ENCODE peak calls at places on chromosome 3, in four cellular contexts. One of them, this sample, is unnamed.
A peak's percentile ranks its signal among the peaks of the same experiment; 100 is the strongest.

GRCh38 chr3:12288466-12289129 is at the start of gene PPARG:
- DNase-seq in H1: no peak
- DNase-seq in HepG2: peak; percentile 54
- DNase-seq in K562: no peak
- DNase-seq in this sample: no peak

GRCh38 chr3:72891053-72891855 is 3.4 kb downstream of the GXYLT2 start:
- DNase-seq in H1: no peak
- DNase-seq in HepG2: peak; percentile 46
- DNase-seq in K562: peak; percentile 19
- DNase-seq in this sample: no peak

GRCh38 chr3:49427581-49427980 is 1.5 kb downstream of the NICN1 start:
- DNase-seq in H1: no peak
- DNase-seq in HepG2: no peak
- DNase-seq in K562: no peak
- DNase-seq in this sample: no peak

GRCh38 chr3:31114929-31115283 is 220.4 kb upstream of the GADL1 start:
- DNase-seq in H1: no peak
- DNase-seq in HepG2: no peak
- DNase-seq in K562: no peak
- DNase-seq in this sample: no peak

GRCh38 chr3:45055411-45056143 is 29.5 kb downstream of the CLEC3B start:
- DNase-seq in H1: no peak
- DNase-seq in HepG2: peak; percentile 65
- DNase-seq in K562: peak; percentile 58
- DNase-seq in this sample: no peak

GRCh38 chr3:188421151-188421821 is 267.3 kb downstream of the LPP start:
- DNase-seq in H1: no peak
- DNase-seq in HepG2: no peak
- DNase-seq in K562: no peak
- DNase-seq in this sample: no peak

GRCh38 chr3:45029661-45030060 is 3.6 kb downstream of the CLEC3B start:
- DNase-seq in H1: no peak
- DNase-seq in HepG2: no peak
- DNase-seq in K562: no peak
- DNase-seq in this sample: no peak

GRCh38 chr3:7630925-7631324 is 770.0 kb downstream of the GRM7 start:
- DNase-seq in H1: no peak
- DNase-seq in HepG2: no peak
- DNase-seq in K562: no peak
- DNase-seq in this sample: no peak

GRCh38 chr3:195246608-195247007 is 24.4 kb downstream of the XXYLT1 start:
- DNase-seq in H1: no peak
- DNase-seq in HepG2: no peak
- DNase-seq in K562: no peak
- DNase-seq in this sample: no peak

GRCh38 chr3:48397767-48398681 is 26.0 kb downstream of the FBXW12 start:
- DNase-seq in H1: no peak
- DNase-seq in HepG2: no peak
- DNase-seq in K562: peak; percentile 1
- DNase-seq in this sample: no peak

GRCh38 chr3:126034481-126035361 is 49.2 kb downstream of the SLC41A3 start:
- DNase-seq in H1: no peak
- DNase-seq in HepG2: no peak
- DNase-seq in K562: no peak
- DNase-seq in this sample: no peak

GRCh38 chr3:170961616-170962400 is 53.4 kb upstream of the EIF5A2 start:
- DNase-seq in H1: no peak
- DNase-seq in HepG2: peak; percentile 76
- DNase-seq in K562: no peak
- DNase-seq in this sample: no peak

GRCh38 chr3:149299938-149300791 is 33.3 kb downstream of the TM4SF18 start:
- DNase-seq in H1: no peak
- DNase-seq in HepG2: peak; percentile 94
- DNase-seq in K562: no peak
- DNase-seq in this sample: peak; percentile 16

GRCh38 chr3:45688194-45688881 is 858 bp upstream of the SACM1L start:
- DNase-seq in H1: no peak
- DNase-seq in HepG2: peak; percentile 29
- DNase-seq in K562: peak; percentile 64
- DNase-seq in this sample: no peak

GRCh38 chr3:195897081-195897852 is 11.1 kb downstream of the TNK2 start:
- DNase-seq in H1: no peak
- DNase-seq in HepG2: no peak
- DNase-seq in K562: no peak
- DNase-seq in this sample: no peak

GRCh38 chr3:188943591-188943990 is 228.2 kb upstream of the TPRG1 start:
- DNase-seq in H1: no peak
- DNase-seq in HepG2: no peak
- DNase-seq in K562: no peak
- DNase-seq in this sample: no peak

GRCh38 chr3:4043867-4044575 is 244.8 kb downstream of the LRRN1 start:
- DNase-seq in H1: no peak
- DNase-seq in HepG2: no peak
- DNase-seq in K562: no peak
- DNase-seq in this sample: no peak

GRCh38 chr3:129503387-129504010 is 24.9 kb upstream of the RHO start:
- DNase-seq in H1: no peak
- DNase-seq in HepG2: no peak
- DNase-seq in K562: no peak
- DNase-seq in this sample: no peak

GRCh38 chr3:154678271-154678670 is 248.3 kb upstream of the GPR149 start:
- DNase-seq in H1: no peak
- DNase-seq in HepG2: no peak
- DNase-seq in K562: no peak
- DNase-seq in this sample: no peak

GRCh38 chr3:112333002-112333385 is at the start of gene CD200:
- DNase-seq in H1: no peak
- DNase-seq in HepG2: no peak
- DNase-seq in K562: no peak
- DNase-seq in this sample: no peak

GRCh38 chr3:52172262-52172757 is 18.1 kb upstream of the POC1A start:
- DNase-seq in H1: no peak
- DNase-seq in HepG2: no peak
- DNase-seq in K562: no peak
- DNase-seq in this sample: no peak

GRCh38 chr3:51375571-51375970 is 9.5 kb upstream of the MANF start:
- DNase-seq in H1: no peak
- DNase-seq in HepG2: no peak
- DNase-seq in K562: peak; percentile 12
- DNase-seq in this sample: no peak

GRCh38 chr3:52237659-52238172 is 1.2 kb downstream of the TWF2 start:
- DNase-seq in H1: no peak
- DNase-seq in HepG2: no peak
- DNase-seq in K562: peak; percentile 46
- DNase-seq in this sample: no peak

GRCh38 chr3:194711913-194712312 is 26.2 kb downstream of the FAM43A start:
- DNase-seq in H1: no peak
- DNase-seq in HepG2: peak; percentile 32
- DNase-seq in K562: no peak
- DNase-seq in this sample: no peak

GRCh38 chr3:30124435-30125390 is 481.7 kb upstream of the TGFBR2 start:
- DNase-seq in H1: no peak
- DNase-seq in HepG2: no peak
- DNase-seq in K562: no peak
- DNase-seq in this sample: no peak

GRCh38 chr3:175749981-175750380 is 890.8 kb downstream of the NAALADL2 start:
- DNase-seq in H1: no peak
- DNase-seq in HepG2: no peak
- DNase-seq in K562: no peak
- DNase-seq in this sample: no peak

GRCh38 chr3:94082412-94082937 is 19.6 kb downstream of the NSUN3 start:
- DNase-seq in H1: no peak
- DNase-seq in HepG2: no peak
- DNase-seq in K562: no peak
- DNase-seq in this sample: no peak

DNA sequence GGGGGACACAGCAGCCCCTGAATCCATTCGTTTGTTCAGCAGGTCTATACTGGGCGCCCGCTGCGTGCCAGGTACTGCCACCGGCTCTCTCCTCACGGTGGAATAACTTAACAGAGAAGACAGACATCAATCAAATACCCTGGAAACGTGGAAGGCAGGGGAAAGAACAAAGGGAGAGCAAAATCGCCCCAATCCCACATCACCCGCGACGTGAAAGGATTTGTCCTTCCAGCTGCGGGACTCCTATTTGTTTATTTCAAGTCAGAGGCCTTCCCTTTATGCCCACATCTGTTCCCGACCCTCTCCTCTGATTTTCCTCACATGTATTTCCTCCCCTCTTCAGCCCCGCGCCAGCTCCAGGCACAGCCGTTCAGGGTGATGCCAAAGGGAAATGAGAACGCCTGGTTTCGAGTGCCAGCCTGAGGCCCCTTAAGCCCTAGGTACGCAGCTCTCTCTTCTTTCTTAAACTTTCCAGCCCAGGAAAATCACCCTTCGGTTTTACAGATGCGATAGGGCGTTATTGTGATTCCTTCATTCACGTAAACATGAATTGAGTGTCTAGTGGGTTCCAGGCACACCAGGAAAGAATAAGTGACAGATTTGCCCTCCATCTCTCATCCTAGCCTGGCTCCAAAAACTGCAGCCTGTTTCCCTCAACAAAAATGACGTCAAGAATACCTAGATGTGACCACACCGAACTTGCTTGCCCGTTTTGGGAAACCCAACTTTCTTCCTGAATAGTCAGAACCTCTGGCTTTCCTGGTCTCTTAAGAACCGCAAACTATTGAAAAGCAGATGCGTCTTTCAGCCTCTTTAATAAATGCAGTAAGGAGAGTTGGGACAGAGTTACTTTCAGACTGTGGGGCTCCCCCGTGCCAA is 885 bp upstream of the PROK2 start:
- DNase-seq in H1: no peak
- DNase-seq in HepG2: no peak
- DNase-seq in K562: no peak
- DNase-seq in this sample: no peak
- TF ChIP-seq EZH2 in H1: peak; percentile 77
- TF ChIP-seq EZH2 in HepG2: peak; percentile 57
- TF ChIP-seq EZH2 in K562: no peak
- TF ChIP-seq EZH2 in this sample: no peak

DNA sequence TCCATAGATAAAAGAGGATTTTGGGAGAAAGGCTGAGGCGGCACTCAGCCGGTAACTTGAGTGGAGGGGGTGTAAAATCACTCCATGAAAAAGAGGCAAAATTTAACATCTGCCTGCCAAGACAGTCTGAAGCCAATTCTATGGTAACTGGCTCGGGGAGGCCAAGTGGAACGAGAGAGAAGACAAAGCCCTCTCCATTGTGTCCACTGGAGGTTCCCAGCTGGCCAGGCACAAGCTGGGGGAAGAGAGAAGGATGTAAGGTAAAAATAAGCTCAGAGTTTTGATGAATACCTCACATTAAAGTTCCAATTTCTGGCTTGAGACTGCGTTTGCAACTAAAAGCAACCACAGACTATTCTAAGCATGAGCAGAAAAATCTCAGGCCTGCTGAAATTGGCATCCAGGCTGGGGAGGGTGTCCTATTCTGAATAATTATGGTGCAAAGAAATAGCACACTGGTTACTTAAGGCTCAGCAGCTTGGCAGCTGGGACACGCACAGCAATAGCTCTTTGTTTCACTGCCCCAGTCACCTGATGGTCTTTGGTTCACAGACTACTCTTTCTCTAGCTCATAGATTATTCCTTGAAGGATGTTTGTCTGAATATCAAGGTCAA is 48.8 kb downstream of the CHRD start:
- DNase-seq in H1: no peak
- DNase-seq in HepG2: no peak
- DNase-seq in K562: no peak
- DNase-seq in this sample: no peak
- TF ChIP-seq HDAC2 in H1: no peak
- TF ChIP-seq HDAC2 in HepG2: no peak
- TF ChIP-seq HDAC2 in K562: no peak
- TF ChIP-seq HDAC2 in this sample: no peak

DNA sequence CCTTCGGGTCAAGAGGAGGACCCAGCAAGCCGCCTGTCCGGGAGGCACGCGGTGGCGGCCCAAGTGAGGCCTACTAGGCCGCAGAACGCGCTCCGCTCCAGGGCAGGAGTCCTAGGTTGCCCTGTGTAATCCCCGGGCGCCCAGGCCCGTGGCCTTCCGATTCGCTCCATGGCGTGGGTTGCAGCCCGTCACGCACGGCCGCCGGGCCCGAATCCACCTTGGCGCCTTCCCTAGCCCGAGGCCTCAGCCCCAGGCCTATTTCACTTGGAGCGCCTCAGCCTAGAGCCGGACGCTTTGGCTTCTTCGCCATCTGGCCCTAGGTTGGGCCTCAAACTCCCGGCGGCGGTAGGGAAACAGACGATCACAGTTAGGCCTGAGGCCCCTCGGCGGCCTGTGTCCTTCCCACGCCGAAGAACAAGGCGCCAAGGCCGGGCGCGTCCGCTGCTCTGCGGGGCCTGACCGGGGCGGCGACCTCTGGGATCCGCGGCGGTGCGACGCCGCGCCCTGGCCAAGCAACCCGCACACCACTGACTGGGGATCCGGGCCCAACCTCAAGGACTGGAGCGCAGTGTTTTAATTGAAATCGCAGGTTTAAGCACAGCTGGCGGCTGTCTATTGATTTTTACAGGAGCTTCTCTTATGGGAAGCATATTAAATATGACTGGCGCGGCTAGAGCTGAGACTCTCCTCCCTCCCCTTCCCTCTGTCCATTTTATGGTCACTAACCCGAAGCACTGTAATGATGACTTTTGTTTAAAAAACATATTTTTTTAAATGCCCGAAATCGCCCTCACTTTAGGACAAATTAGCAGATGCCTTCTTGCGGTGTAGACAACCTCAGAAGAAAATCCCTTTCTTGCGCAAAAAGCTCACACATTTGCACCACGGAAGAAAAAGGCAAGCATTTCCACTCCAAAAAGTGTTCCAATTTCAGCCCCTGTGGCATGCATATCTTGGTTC is 3.8 kb upstream of the FEZF2 start:
- DNase-seq in H1: no peak
- DNase-seq in HepG2: no peak
- DNase-seq in K562: no peak
- DNase-seq in this sample: no peak
- TF ChIP-seq EZH2 in H1: peak; percentile 100
- TF ChIP-seq EZH2 in HepG2: no peak
- TF ChIP-seq EZH2 in K562: no peak
- TF ChIP-seq EZH2 in this sample: no peak

GRCh38 chr3:58564456-58565160 is 12.6 kb downstream of the FAM107A start:
- DNase-seq in H1: no peak
- DNase-seq in HepG2: peak; percentile 18
- DNase-seq in K562: no peak
- DNase-seq in this sample: no peak
- TF ChIP-seq HDAC2 in H1: no peak
- TF ChIP-seq HDAC2 in HepG2: no peak
- TF ChIP-seq HDAC2 in K562: no peak
- TF ChIP-seq HDAC2 in this sample: no peak

This sample was measured in GM12878.